ENCODE peak calls at places on chromosomes 13 and 19, in nine cellular contexts. D is lower leg skin, R is upper lobe of right lung, B is DND-41, K is thoracic aorta, N is right cardiac atrium, C is adrenal gland, L is colonic mucosa, U is foreskin fibroblast. H is an unnamed sample.

GRCh38 chr19:31572671-31573298 is 223.5 kb upstream of the TSHZ3 start:
- DNase-seq in D (no peak), R (no peak), B (no peak), K (no peak), N (no peak), C (no peak), L (no peak), U (no peak), H (no peak)

GRCh38 chr13:36430247-36431203 is 1.8 kb upstream of the CCNA1 start:
- DNase-seq in D (no peak), R (no peak), B (no peak), K (no peak), N (peak), C (no peak), L (no peak), U (no peak), H (no peak)

GRCh38 chr13:41587490-41587889 is 130.1 kb downstream of the RGCC start:
- DNase-seq in D (no peak), R (no peak), B (no peak), K (no peak), N (no peak), C (no peak), L (no peak), U (no peak), H (peak)

GRCh38 chr19:19548915-19549537 is 11.0 kb downstream of the CILP2 start:
- DNase-seq in D (no peak), R (no peak), B (no peak), K (no peak), N (no peak), C (no peak), L (no peak), U (no peak), H (no peak)

GRCh38 chr13:31236211-31236786 is 36.5 kb downstream of the B3GLCT start:
- DNase-seq in D (no peak), R (no peak), B (peak), K (no peak), N (no peak), C (no peak), L (no peak), U (peak), H (peak)

GRCh38 chr13:97226788-97227627 is 4.9 kb downstream of the MBNL2 start:
- DNase-seq in D (no peak), R (no peak), B (peak), K (no peak), N (no peak), C (peak), L (peak), U (no peak), H (peak)

GRCh38 chr19:49331616-49332055 is 3.6 kb upstream of the CD37 start:
- DNase-seq in D (no peak), R (peak), B (peak), K (no peak), N (no peak), C (peak), L (peak), U (peak), H (peak)

GRCh38 chr13:50357586-50358118 is 342.4 kb downstream of the KCNRG start:
- DNase-seq in D (peak), R (no peak), B (no peak), K (no peak), N (no peak), C (peak), L (no peak), U (peak), H (no peak)

GRCh38 chr19:17993076-17993813 is 14.7 kb upstream of the ARRDC2 start:
- DNase-seq in D (no peak), R (no peak), B (no peak), K (no peak), N (no peak), C (no peak), L (no peak), U (no peak), H (no peak)

GRCh38 chr19:15702590-15702930 is 25.3 kb upstream of the OR10H2 start:
- DNase-seq in D (peak), R (peak), B (peak), K (no peak), N (peak), C (peak), L (peak), U (peak), H (peak)

GRCh38 chr19:39839678-39840327 is 5.8 kb upstream of the DYRK1B start:
- DNase-seq in D (no peak), R (no peak), B (no peak), K (no peak), N (no peak), C (peak), L (no peak), U (no peak), H (no peak)

GRCh38 chr13:28137556-28137955 is 789 bp upstream of the PAN3 start:
- DNase-seq in D (no peak), R (no peak), B (no peak), K (no peak), N (no peak), C (no peak), L (peak), U (no peak), H (no peak)

GRCh38 chr19:45097776-45098520 is 5.0 kb downstream of the PPP1R37 start:
- DNase-seq in D (peak), R (peak), B (no peak), K (no peak), N (peak), C (peak), L (peak), U (peak), H (no peak)

GRCh38 chr19:15727724-15728123 is at the start of gene OR10H2:
- DNase-seq in D (no peak), R (no peak), B (no peak), K (no peak), N (no peak), C (no peak), L (no peak), U (no peak), H (no peak)

GRCh38 chr13:100128838-100129237 is 39.9 kb downstream of the PCCA start:
- DNase-seq in D (no peak), R (no peak), B (no peak), K (no peak), N (no peak), C (no peak), L (no peak), U (no peak), H (peak)

GRCh38 chr19:33473644-33474305 is 47.8 kb downstream of the PEPD start:
- DNase-seq in D (no peak), R (peak), B (no peak), K (no peak), N (no peak), C (peak), L (no peak), U (peak), H (no peak)

GRCh38 chr13:24995225-24995804 is 100.6 kb upstream of the PABPC3 start:
- DNase-seq in D (peak), R (no peak), B (peak), K (no peak), N (no peak), C (peak), L (peak), U (peak), H (peak)

GRCh38 chr19:33302974-33303790 is 848 bp upstream of the CEBPA start:
- DNase-seq in D (no peak), R (peak), B (no peak), K (no peak), N (peak), C (peak), L (no peak), U (peak), H (no peak)

GRCh38 chr19:47228937-47229673 is 1.9 kb downstream of the BBC3 start:
- DNase-seq in D (no peak), R (peak), B (peak), K (no peak), N (no peak), C (peak), L (peak), U (no peak), H (no peak)

GRCh38 chr13:107067381-107067780 is 499.4 kb upstream of the ARGLU1 start:
- DNase-seq in D (no peak), R (no peak), B (no peak), K (no peak), N (no peak), C (no peak), L (no peak), U (no peak), H (no peak)

GRCh38 chr13:85501616-85502015 is 297.6 kb downstream of the SLITRK6 start:
- DNase-seq in D (no peak), R (no peak), B (no peak), K (no peak), N (no peak), C (no peak), L (no peak), U (no peak), H (no peak)

GRCh38 chr19:11849264-11849615 is 714 bp downstream of the ZNF439 start:
- DNase-seq in D (no peak), R (no peak), B (peak), K (no peak), N (no peak), C (no peak), L (no peak), U (no peak), H (peak)

GRCh38 chr13:99564389-99564788 is 63.1 kb downstream of the TM9SF2 start:
- DNase-seq in D (no peak), R (no peak), B (no peak), K (no peak), N (no peak), C (no peak), L (no peak), U (no peak), H (no peak)

GRCh38 chr19:47399198-47399597 is 20.1 kb downstream of the MEIS3 start:
- DNase-seq in D (no peak), R (no peak), B (no peak), K (no peak), N (no peak), C (no peak), L (no peak), U (no peak), H (no peak)

GRCh38 chr13:26425439-26426358 is 131.8 kb upstream of the WASF3 start:
- DNase-seq in D (no peak), R (no peak), B (no peak), K (no peak), N (peak), C (no peak), L (no peak), U (no peak), H (no peak)

GRCh38 chr19:46551175-46551574 is 50.0 kb upstream of the CALM3 start:
- DNase-seq in D (no peak), R (no peak), B (no peak), K (no peak), N (no peak), C (peak), L (no peak), U (no peak), H (no peak)

GRCh38 chr19:31883299-31883990 is 462.0 kb upstream of the ZNF507 start:
- DNase-seq in D (no peak), R (no peak), B (no peak), K (no peak), N (no peak), C (no peak), L (no peak), U (no peak), H (no peak)

GRCh38 chr19:57269515-57270250 is 10.6 kb upstream of the ZNF460 start:
- DNase-seq in D (no peak), R (no peak), B (no peak), K (no peak), N (no peak), C (no peak), L (no peak), U (peak), H (no peak)

GRCh38 chr13:95182570-95183285 is 118.5 kb downstream of the ABCC4 start:
- DNase-seq in D (no peak), R (no peak), B (no peak), K (no peak), N (no peak), C (no peak), L (no peak), U (no peak), H (no peak)

GRCh38 chr19:5298502-5298901 is 42.1 kb downstream of the PTPRS start:
- DNase-seq in D (peak), R (peak), B (no peak), K (no peak), N (no peak), C (no peak), L (no peak), U (no peak), H (no peak)

GRCh38 chr19:21451187-21451586 is 54.2 kb upstream of the ZNF429 start:
- DNase-seq in D (no peak), R (no peak), B (no peak), K (no peak), N (no peak), C (no peak), L (no peak), U (no peak), H (no peak)

GRCh38 chr13:27423333-27423732 is 1.1 kb upstream of the GTF3A start:
- DNase-seq in D (no peak), R (no peak), B (no peak), K (no peak), N (no peak), C (no peak), L (no peak), U (no peak), H (no peak)

DNA sequence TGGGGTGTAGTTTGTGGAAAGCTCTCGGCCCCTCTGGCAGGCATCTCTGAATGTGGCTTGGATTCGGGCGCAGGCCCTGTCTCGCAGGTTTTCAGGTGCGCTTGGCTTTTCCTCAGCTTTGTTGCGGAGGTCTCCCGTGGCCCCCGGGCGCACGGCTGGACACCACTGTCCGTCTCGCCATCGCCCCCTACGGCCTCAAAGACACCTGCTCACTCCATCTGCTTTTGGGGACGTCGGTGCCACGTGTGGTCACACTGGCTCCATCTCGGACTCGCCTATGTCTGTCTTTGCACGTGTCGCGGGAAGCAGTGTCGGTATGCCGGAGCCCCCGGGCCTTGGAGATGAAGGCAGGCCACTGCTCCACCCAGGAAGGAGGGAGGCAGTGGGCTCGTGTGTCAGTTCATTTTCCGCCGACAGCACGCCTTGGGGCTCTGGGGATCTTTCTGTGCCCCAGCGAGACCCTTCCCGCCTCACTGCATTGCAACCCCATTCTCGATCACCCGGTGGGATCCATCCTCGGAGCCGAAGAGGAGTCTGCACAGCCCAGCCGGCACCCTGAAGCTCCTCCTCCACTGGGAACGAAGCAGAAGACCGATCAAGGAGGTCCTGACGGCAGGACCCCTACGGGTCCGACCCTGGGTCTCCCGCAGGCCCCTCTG is 42.1 kb downstream of the ZNF146 start:
- DNase-seq in D (no peak), R (no peak), B (no peak), K (no peak), N (no peak), C (no peak), L (no peak), U (no peak), H (no peak)
- H3K4me3 ChIP-seq in D (peak), R (peak), B (no peak), K (peak), N (peak), C (peak), L (peak), U (peak), H (no peak)

DNA sequence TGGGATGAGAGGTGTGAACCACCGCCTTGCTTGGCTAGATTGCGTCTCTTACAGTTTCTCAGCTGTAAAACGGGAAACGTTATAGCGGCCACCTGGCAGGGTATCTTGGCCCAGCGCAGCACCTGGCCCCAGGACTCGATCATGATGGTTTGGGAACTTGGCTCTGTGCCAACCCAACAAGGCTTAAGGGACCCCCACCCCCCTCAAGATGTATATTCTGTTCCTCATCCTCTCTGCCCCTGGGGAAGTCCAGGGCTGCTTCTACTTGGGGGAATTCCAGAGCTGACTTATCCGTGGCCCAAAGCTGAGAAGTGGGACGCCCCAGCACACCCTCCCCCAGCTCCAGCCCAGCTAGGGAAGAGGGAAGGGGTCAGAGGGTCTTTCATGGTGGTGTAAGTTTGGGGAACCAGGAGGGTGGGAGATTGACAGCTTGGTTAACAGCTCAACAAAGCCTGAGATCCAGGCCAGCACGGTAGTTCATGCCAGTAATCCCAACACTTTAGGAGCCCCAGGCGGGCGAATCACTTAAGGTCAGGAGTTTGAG is 695 bp downstream of the ICAM1 start:
- DNase-seq in D (no peak), R (no peak), B (no peak), K (no peak), N (peak), C (no peak), L (peak), U (no peak), H (no peak)
- H3K4me3 ChIP-seq in D (peak), R (peak), B (peak), K (peak), N (peak), C (peak), L (peak), U (peak), H (no peak)

DNA sequence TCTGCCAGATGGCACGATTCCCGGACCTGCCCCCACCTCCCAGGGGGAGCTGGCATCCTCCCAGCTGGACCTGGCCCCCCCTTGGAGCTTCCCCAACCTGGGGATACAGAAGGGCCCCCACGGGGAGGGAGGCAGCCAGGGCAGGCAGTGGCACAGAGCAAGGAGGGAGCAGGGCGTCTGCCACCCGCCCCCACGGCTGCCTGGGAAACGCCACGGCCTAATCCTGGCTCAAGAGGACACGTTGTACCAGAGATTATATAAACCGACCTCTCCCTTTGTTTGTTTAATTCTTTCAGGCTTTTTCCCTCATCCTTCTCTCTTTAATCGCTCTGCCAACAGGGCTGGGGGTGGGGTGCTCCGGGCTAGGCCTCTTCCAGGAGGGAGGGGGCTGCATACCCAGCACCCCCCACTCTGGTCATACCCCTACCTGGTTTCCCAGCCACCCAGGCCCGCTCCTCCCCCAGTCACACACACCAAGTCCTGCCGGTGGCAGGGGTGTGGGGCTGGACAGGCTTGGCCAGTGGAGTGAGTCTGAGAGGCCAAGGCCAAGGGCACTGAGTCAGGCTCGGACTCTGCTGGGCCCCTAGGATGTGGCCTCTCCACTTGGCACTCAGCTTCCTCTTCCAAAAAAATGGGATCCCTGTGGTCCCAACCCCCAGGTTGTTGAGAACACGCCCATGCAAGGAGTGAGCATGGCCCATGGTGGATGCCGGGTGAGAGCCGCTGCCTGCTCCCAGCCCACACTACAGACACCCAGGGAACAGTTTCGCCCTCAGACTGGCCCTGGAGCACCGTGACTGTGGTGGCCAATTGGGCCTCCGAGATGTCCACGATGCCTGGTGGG is 29.5 kb upstream of the NFIC start:
- DNase-seq in D (peak), R (peak), B (no peak), K (peak), N (peak), C (peak), L (peak), U (peak), H (no peak)
- H3K4me3 ChIP-seq in D (no peak), R (no peak), B (no peak), K (peak), N (no peak), C (no peak), L (no peak), U (no peak), H (no peak)

GRCh38 chr19:50518091-50519005 is 4.6 kb upstream of the ASPDH start:
- DNase-seq in D (no peak), R (no peak), B (no peak), K (no peak), N (no peak), C (no peak), L (no peak), U (no peak), H (no peak)

GRCh38 chr19:50516859-50517703 is 3.4 kb upstream of the ASPDH start:
- DNase-seq in D (no peak), R (no peak), B (no peak), K (no peak), N (no peak), C (no peak), L (no peak), U (no peak), H (no peak)

GRCh38 chr19:50517704-50518075 is 4.0 kb upstream of the ASPDH start:
- DNase-seq in D (no peak), R (no peak), B (no peak), K (no peak), N (no peak), C (no peak), L (no peak), U (no peak), H (no peak)

GRCh38 chr19:50515168-50515561 is 1.5 kb upstream of the ASPDH start:
- DNase-seq in D (no peak), R (no peak), B (no peak), K (no peak), N (no peak), C (no peak), L (no peak), U (no peak), H (no peak)

GRCh38 chr19:50516456-50516855 is 2.7 kb upstream of the ASPDH start:
- DNase-seq in D (no peak), R (no peak), B (no peak), K (no peak), N (no peak), C (no peak), L (no peak), U (no peak), H (no peak)
- H3K4me3 ChIP-seq in D (no peak), R (no peak), B (no peak), K (no peak), N (no peak), C (no peak), L (no peak), U (no peak), H (no peak)

DNA sequence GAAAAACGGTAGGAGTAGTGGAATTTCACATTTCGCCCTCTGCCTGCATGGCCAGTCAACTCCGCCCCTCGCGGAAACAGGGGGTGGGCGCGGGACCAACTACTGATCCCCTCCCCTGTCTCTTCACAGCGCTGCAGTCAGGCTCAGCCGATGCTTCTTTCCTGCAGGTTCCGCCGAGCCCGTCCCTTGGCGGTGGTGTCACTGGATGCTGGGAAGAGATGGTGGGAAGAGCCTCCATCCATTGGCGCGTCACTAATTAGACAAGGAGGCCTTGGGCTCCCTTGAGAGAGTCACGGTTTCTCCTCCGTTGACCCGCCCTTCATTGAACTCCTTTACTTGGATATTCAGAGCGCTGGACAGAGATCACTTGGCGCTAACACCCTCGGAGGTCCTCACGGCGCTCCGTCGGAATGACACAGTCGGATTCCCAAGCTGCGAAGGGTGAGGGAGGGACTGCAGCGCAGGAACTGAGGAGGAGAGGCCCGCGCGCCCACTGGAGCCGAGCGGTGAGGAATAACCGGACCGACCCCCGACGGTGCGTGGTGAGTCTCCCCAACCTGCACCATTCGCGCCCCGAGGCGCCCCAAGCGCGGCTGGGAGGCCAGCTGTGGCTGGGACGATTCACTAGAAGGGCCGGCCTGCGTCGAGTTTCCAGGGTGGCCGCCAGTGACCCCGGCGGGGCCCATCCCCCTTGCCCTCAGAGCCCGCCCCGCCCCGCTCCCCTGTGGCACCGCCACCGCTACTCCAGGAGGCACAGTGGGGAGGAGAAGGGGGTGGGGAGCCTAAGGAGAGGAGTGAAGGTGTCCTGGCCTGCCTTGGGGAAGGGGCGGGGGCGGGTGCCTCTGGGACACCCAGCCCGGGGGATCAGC is 11.2 kb upstream of the CEACAM21 start:
- DNase-seq in D (no peak), R (no peak), B (no peak), K (no peak), N (peak), C (no peak), L (no peak), U (peak), H (no peak)
- H3K4me3 ChIP-seq in D (no peak), R (no peak), B (no peak), K (peak), N (no peak), C (no peak), L (no peak), U (no peak), H (no peak)

H was measured in Jurkat, Clone E6-1.